ENCODE peak calls at places on chromosomes 13 and 19, in nine cellular contexts. R is GM12865, L is brain microvascular endothelial cell, T is foreskin fibroblast, H is pancreas, F is endothelial cell, D is A549, C is cardiac muscle cell, Z is mucosa of descending colon. U is an unnamed sample.

GRCh38 chr13:87128006-87128405 is 543.2 kb upstream of the SLITRK5 start:
- DNase-seq in H (no peak), C (peak; percentile 53), F (no peak), L (no peak), R (no peak), D (no peak), T (no peak), Z (no peak), U (no peak)

GRCh38 chr19:54164369-54165068 is 5.0 kb upstream of the LENG1 start:
- DNase-seq in F (peak; percentile 64), L (no peak), R (peak; percentile 53), T (peak; percentile 67), D (peak; percentile 77), H (peak; percentile 82), Z (peak; percentile 92), C (peak; percentile 59), U (peak; percentile 77)

GRCh38 chr19:49017666-49018351 is 918 bp upstream of the LHB start:
- DNase-seq in F (peak; percentile 70), C (peak; percentile 68), R (peak; percentile 64), L (peak; percentile 57), Z (peak; percentile 49), D (peak; percentile 52), T (peak; percentile 81), H (peak; percentile 78), U (peak; percentile 74)

GRCh38 chr19:49952906-49953305 is 8.1 kb downstream of the SIGLEC11 start:
- DNase-seq in D (no peak), H (no peak), T (no peak), F (no peak), L (no peak), C (no peak), R (no peak), Z (no peak), U (no peak)

GRCh38 chr13:65926750-65927171 is 1303.4 kb downstream of the PCDH9 start:
- DNase-seq in F (peak; percentile 15), T (peak; percentile 33), H (peak; percentile 67), Z (peak; percentile 36), C (peak; percentile 37), D (peak; percentile 0), R (no peak), L (no peak), U (no peak)

GRCh38 chr19:679418-680286 is 3.5 kb downstream of the FSTL3 start:
- DNase-seq in R (peak; percentile 55), C (peak; percentile 89), T (peak; percentile 91), F (peak; percentile 45), L (no peak), D (peak; percentile 59), H (peak; percentile 78), Z (peak; percentile 46), U (no peak)

GRCh38 chr19:49499030-49499670 is 2.9 kb downstream of the RPS11 start:
- DNase-seq in F (no peak), R (no peak), D (no peak), T (peak; percentile 6), Z (no peak), C (no peak), L (no peak), H (no peak), U (no peak)

GRCh38 chr19:10896851-10897526 is 25.6 kb downstream of the CARM1 start:
- DNase-seq in L (no peak), H (no peak), C (no peak), T (no peak), Z (peak; percentile 58), D (no peak), R (no peak), F (no peak), U (no peak)

GRCh38 chr19:18488838-18489626 is 32.8 kb downstream of the ELL start:
- DNase-seq in L (no peak), D (peak; percentile 57), C (no peak), H (no peak), R (no peak), T (peak; percentile 37), F (peak; percentile 62), Z (peak; percentile 44), U (no peak)

GRCh38 chr13:99434258-99434788 is 66.9 kb upstream of the TM9SF2 start:
- DNase-seq in R (peak; percentile 85), T (no peak), H (no peak), Z (peak; percentile 35), C (no peak), L (no peak), F (no peak), D (no peak), U (no peak)

GRCh38 chr19:7326105-7326877 is 22.4 kb upstream of the ARHGEF18 start:
- DNase-seq in L (peak; percentile 10), T (peak; percentile 6), R (peak; percentile 69), D (no peak), C (peak; percentile 21), H (no peak), F (no peak), Z (peak; percentile 71), U (no peak)

GRCh38 chr19:3034194-3034844 is 5.2 kb upstream of the TLE2 start:
- DNase-seq in R (no peak), D (no peak), L (no peak), C (peak; percentile 57), Z (no peak), T (no peak), H (no peak), F (no peak), U (no peak)

GRCh38 chr19:3035542-3036118 is 6.5 kb upstream of the TLE2 start:
- DNase-seq in Z (peak; percentile 99), F (peak; percentile 96), R (peak; percentile 99), D (peak; percentile 99), L (peak; percentile 99), H (peak; percentile 93), T (peak; percentile 100), C (peak; percentile 100), U (peak; percentile 96)

GRCh38 chr19:3038214-3038613 is 9.1 kb upstream of the TLE2 start:
- DNase-seq in H (no peak), T (no peak), D (no peak), F (no peak), Z (no peak), R (no peak), L (no peak), C (no peak), U (no peak)

GRCh38 chr19:3034845-3035541 is 5.9 kb upstream of the TLE2 start:
- DNase-seq in L (no peak), C (peak; percentile 76), F (no peak), Z (peak; percentile 61), D (no peak), R (peak; percentile 65), T (peak; percentile 53), H (no peak), U (no peak)

DNA sequence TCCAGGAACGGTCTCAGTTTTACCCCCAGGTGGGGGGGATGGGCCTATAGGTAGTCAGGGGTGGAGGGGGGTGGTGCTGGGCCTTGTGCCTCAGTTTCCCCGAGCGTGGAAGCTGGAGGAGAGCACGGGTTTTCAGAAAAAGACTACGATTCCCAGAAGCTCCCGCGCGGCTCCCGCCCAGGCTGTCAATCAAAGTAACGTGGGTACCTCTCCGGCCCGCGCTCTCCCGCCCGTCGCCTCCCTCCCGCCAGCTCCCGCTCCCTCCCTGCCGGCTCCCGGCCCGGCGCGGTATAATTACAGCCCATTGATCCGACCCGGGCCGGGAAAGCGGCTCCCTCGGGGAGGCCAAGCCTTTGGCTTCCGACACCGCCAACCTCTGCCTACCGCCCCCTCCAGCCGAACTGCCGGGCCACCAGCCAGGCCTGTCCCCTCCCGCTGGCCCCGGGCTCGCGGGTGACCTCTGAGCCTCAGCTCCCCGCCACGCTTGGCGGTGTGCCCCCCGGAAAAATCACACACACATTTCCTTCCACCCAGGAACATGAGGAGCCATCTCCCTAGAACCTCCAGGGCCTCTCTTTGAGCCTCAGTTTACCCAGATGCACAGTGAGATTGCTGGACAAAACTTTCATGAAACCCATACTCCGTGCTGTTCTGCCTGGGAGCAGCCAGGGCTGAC is 7.2 kb upstream of the TLE2 start:
- DNase-seq in D (peak; percentile 73), R (peak; percentile 90), T (peak; percentile 96), Z (peak; percentile 97), C (peak; percentile 97), L (peak; percentile 88), F (peak; percentile 93), H (peak; percentile 95), U (peak; percentile 85)
- TF ChIP-seq CTCF in D (no peak), R (no peak), T (no peak), Z (no peak), C (no peak), L (no peak), F (no peak), H (no peak), U (no peak)

DNA sequence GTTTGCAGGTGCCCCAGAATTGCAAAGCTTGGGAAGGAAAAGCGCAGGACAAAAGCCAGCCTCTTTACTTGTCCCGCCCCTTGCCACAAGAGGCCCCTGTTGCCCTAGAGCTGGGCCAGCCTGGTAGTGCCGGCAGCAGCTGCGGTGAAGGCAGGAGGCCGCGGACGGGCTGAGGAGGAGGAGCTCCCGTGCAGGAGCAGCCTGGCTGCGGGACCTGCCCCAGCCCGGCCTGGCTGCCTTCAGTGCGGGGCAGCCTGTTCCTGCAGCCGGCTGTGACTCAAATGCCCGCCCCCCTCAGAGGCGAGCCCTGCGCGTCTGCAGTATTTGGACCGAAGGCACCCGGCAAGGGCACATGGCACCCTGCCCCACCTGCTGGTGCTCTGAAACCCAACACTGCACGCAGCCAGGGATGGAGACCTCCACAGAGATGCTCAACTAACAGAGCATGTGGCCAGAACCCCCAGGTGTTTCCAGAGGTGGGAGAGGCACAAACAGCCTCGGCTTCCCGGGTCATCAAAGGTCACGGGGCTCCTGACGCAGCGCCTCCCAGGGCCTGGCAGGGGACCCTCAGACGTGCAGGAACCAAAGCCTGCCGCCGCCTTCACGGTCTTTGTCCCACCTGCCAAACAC is 29.7 kb downstream of the NAXD start:
- DNase-seq in F (peak; percentile 70), T (peak; percentile 90), C (peak; percentile 65), R (peak; percentile 84), L (peak; percentile 48), D (no peak), Z (peak; percentile 65), H (no peak), U (no peak)
- TF ChIP-seq CTCF in F (no peak), T (peak; percentile 33), C (peak; percentile 37), R (peak; percentile 58), L (peak; percentile 51), D (no peak), Z (peak; percentile 21), H (no peak), U (peak; percentile 35)

GRCh38 chr13:27367570-27367969 is 56.8 kb upstream of the GTF3A start:
- DNase-seq in R (no peak), Z (no peak), T (no peak), L (no peak), H (no peak), F (no peak), C (no peak), D (no peak), U (no peak)
- TF ChIP-seq CTCF in R (no peak), Z (no peak), T (no peak), L (no peak), H (no peak), F (no peak), C (no peak), D (no peak), U (no peak)

DNA sequence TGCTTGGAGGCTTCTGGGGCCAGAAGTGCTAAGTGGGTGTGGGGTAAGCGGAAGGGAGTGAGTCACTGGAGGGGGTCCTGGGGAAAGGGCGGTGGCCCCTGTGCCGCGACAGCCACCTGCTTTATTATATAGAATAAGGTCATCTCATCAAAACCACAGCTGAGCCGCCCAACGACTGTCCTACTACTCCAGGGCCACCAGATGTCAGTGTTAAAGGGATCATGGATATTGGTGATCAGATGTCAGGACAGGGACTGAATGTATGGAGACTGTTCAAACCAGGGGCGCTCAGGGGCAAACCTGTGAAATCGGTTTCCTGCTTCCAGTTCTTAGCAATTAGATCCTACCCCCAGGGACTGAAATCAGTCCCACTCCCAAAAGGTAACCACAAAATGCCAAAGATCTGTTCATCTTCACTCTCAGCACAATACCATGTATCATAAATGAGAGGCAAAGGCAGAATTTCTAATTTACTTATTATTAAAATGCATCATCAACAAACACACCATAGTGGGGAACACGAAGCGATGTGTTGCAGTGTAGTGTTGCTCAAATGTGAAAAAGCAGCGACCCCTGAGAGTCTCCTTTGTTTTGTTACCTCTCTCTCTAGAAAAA is 24.5 kb downstream of the ARL11 start:
- DNase-seq in F (peak; percentile 54), Z (peak; percentile 68), D (peak; percentile 58), L (no peak), C (peak; percentile 39), T (peak; percentile 70), H (no peak), R (peak; percentile 56), U (no peak)
- TF ChIP-seq CTCF in F (no peak), Z (peak; percentile 23), D (peak; percentile 29), L (peak; percentile 65), C (peak; percentile 43), T (peak; percentile 55), H (peak; percentile 30), R (peak; percentile 44), U (peak; percentile 44)

U was measured in GM06990.